ENCODE peak calls at places on chromosomes 6 and 20, in nine cellular contexts. L is GM23338, B is PC-3, A is neural progenitor cell, M is gastrocnemius medialis, R is lung, P is K562, H is PC-9, I is upper lobe of right lung. E is an unnamed sample.

GRCh38 chr20:49385471-49385870 is 97.0 kb downstream of the KCNB1 start:
- DNase-seq in M (peak; percentile 47), L (peak; percentile 80), P (peak; percentile 35), I (no peak), A (peak; percentile 71), H (peak; percentile 61), B (peak; percentile 59), R (no peak), E (peak; percentile 15)

GRCh38 chr6:143941852-143942627 is 66.0 kb downstream of the PLAGL1 start:
- DNase-seq in L (peak; percentile 97), R (peak; percentile 51), A (peak; percentile 91), H (no peak), B (peak; percentile 64), M (no peak), I (peak; percentile 84), P (peak; percentile 73), E (peak; percentile 66)

GRCh38 chr20:48787861-48788375 is 39.9 kb downstream of the PREX1 start:
- DNase-seq in B (peak; percentile 41), P (no peak), A (no peak), M (no peak), H (peak; percentile 44), L (no peak), I (peak; percentile 38), R (peak; percentile 25), E (peak; percentile 42)

GRCh38 chr6:138691595-138692057 is 81.9 kb upstream of the CCDC28A start:
- DNase-seq in B (peak; percentile 56), M (no peak), R (no peak), L (peak; percentile 72), I (no peak), P (no peak), A (peak; percentile 34), H (peak; percentile 77), E (no peak)

GRCh38 chr6:34063641-34064040 is 82.2 kb downstream of the GRM4 start:
- DNase-seq in A (no peak), B (no peak), P (no peak), I (no peak), M (no peak), L (no peak), R (no peak), H (no peak), E (no peak)

GRCh38 chr20:32296874-32297420 is 19.5 kb downstream of the KIF3B start:
- DNase-seq in H (no peak), P (no peak), A (no peak), R (no peak), L (no peak), I (no peak), M (no peak), B (no peak), E (no peak)

GRCh38 chr6:1402369-1402768 is 13.0 kb downstream of the FOXF2 start:
- DNase-seq in A (no peak), M (no peak), L (no peak), I (no peak), R (no peak), H (no peak), P (no peak), B (no peak), E (no peak)

GRCh38 chr6:83960704-83961103 is 72.9 kb upstream of the MRAP2 start:
- DNase-seq in R (no peak), P (no peak), B (no peak), H (no peak), M (no peak), A (no peak), L (no peak), I (no peak), E (no peak)

GRCh38 chr6:34044945-34045595 is 100.8 kb downstream of the GRM4 start:
- DNase-seq in R (no peak), L (no peak), M (no peak), B (no peak), P (no peak), H (no peak), A (no peak), I (no peak), E (no peak)

GRCh38 chr6:2482773-2483172 is 237.4 kb upstream of the GMDS start:
- DNase-seq in L (peak; percentile 35), I (no peak), M (no peak), A (no peak), B (no peak), H (no peak), R (no peak), P (peak; percentile 20), E (no peak)

GRCh38 chr6:112831022-112831421 is 483.9 kb downstream of the RFPL4B start:
- DNase-seq in P (no peak), M (no peak), I (no peak), B (peak; percentile 9), A (no peak), R (no peak), H (no peak), L (no peak), E (no peak)

GRCh38 chr20:8811801-8812594 is 256.9 kb upstream of the PLCB4 start:
- DNase-seq in A (no peak), H (no peak), I (no peak), P (no peak), M (no peak), L (peak; percentile 70), R (no peak), B (no peak), E (no peak)

GRCh38 chr6:93721386-93722048 is 302.2 kb upstream of the EPHA7 start:
- DNase-seq in R (no peak), I (no peak), M (no peak), H (no peak), L (peak; percentile 91), B (peak; percentile 28), P (no peak), A (peak; percentile 77), E (no peak)

DNA sequence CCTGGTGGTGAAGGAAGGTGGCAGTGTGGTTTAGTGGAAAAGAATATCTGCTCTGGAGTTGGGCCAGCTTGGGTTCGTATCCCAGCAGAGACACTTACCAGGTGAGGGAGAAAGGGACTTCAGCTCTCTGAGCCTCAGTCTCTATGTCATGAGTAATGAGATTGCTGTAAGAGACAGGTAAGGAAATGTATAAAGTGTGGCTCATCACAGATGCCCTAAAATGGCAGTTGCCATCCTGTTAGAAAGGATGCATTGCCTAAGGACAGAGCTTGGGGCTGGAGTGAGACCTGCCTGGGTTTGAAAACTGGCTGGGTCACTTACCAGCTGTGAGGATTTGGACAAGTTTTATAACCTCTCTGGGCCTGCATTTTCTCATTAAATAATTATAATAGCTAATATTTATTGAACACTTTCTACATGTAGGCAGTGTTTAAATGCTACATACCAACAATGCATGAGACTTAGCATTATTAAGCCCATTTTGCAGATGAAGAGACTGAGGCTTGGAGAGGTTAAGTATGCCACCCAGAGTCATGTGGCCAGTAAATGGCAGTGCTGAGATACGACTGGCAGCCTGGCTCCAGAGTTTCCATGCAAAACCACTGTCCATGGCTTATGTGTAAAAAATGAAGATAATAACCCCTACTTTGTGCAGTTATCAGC is 157.0 kb downstream of the SOBP start:
- DNase-seq in A (no peak), P (no peak), L (no peak), H (no peak), B (no peak), I (no peak), R (no peak), M (no peak), E (no peak)
- H3K4me1 ChIP-seq in A (peaks cover 10% of the 10 kb centered on the region), P (no peaks in the 10 kb centered on the region), L (peaks cover 1% of the 10 kb centered on the region), H (peaks cover 40% of the 10 kb centered on the region), B (peaks cover 8% of the 10 kb centered on the region), I (peaks cover 8% of the 10 kb centered on the region), R (peaks cover 4% of the 10 kb centered on the region), M (peaks cover 48% of the 10 kb centered on the region), E (peaks cover 4% of the 10 kb centered on the region)

GRCh38 chr6:18187701-18188100 is 32.5 kb downstream of the KDM1B start:
- DNase-seq in M (no peak), P (no peak), B (no peak), A (no peak), I (no peak), L (no peak), H (no peak), R (no peak), E (peak; percentile 54)
- H3K36me3 ChIP-seq in M (peaks cover 3% of the 10 kb centered on the region), P (peaks cover 47% of the 10 kb centered on the region), B (no peaks in the 10 kb centered on the region), A (no peaks in the 10 kb centered on the region), I (no peaks in the 10 kb centered on the region), L (no peaks in the 10 kb centered on the region), H (no peaks in the 10 kb centered on the region), R (peaks cover 12% of the 10 kb centered on the region), E (no peaks in the 10 kb centered on the region)

GRCh38 chr6:62393608-62394007 is 107.6 kb upstream of the KHDRBS2 start:
- DNase-seq in B (no peak), P (no peak), R (no peak), A (peak; percentile 77), L (peak; percentile 73), H (no peak), I (no peak), M (no peak), E (no peak)
- TF ChIP-seq CTCF in B (no peak), P (no peak), R (no peak), A (peak; percentile 49), L (peak; percentile 38), H (no peak), I (no peak), M (no peak), E (no peak)

DNA sequence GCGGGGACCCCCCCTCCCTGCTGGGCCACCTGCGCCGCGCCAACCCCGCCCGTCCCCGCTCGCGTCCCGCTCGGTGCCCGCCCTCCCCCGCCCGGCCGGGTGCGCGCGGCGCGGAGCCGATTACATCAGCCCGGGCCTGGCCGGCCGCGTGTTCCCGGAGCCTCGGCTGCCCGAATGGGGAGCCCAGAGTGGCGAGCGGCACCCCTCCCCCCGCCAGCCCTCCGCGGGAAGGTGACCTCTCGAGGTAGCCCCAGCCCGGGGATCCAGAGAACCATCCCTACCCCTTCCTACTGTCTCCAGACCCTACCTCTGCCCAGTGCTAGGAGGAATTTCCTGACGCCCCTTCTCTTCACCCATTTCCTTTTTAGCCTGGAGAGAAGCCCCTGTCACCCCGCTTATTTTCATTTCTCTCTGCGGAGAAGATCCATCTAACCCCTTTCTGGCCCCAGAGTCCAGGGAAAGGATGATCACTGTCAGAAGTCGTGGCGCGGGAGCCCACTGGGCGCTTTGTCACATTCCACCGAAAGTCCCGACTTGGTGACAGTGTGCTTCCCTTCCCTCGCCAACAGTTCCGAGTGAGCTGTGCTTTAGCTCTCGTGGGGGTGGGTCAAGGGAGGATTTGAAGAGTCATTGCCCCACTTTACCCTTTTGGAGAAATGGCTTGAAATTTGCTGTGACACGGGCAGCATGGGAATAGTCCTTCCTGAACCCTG is 2.0 kb downstream of the VEGFA start:
- DNase-seq in B (peak; percentile 65), P (peak; percentile 86), I (peak; percentile 90), M (peak; percentile 88), A (peak; percentile 73), H (peak; percentile 33), R (peak; percentile 70), L (peak; percentile 76), E (peak; percentile 86)
- H3K4me1 ChIP-seq in B (peaks cover 23% of the 10 kb centered on the region), P (peaks cover 31% of the 10 kb centered on the region), I (peaks cover 35% of the 10 kb centered on the region), M (peaks cover 40% of the 10 kb centered on the region), A (peaks cover 39% of the 10 kb centered on the region), H (peaks cover 34% of the 10 kb centered on the region), R (peaks cover 17% of the 10 kb centered on the region), L (peaks cover 42% of the 10 kb centered on the region), E (peaks cover 46% of the 10 kb centered on the region)

DNA sequence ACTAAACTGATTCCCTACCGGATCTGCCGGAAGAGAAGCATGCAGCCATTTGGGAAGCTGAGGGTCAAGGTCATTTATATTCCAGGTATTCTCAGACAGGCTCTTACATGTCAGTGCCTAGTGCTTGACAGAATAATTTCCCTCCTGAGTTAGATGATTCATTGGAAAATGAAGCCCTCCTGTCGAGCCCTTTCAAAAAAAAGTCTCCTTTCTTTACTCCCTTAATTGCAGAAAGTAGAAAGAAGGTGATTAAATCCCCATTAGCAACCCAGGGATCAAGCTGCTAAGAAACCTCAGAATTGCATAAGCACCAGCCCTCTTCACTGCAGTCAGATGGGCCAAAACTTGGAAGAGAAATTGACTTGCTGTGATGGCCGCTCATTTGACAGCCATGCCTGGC is 60.9 kb upstream of the ARMH2 start:
- DNase-seq in L (no peak), B (no peak), P (no peak), M (no peak), H (no peak), A (no peak), I (no peak), R (no peak), E (no peak)
- H3K36me3 ChIP-seq in L (no peaks in the 10 kb centered on the region), B (no peaks in the 10 kb centered on the region), P (no peaks in the 10 kb centered on the region), M (no peaks in the 10 kb centered on the region), H (no peaks in the 10 kb centered on the region), A (no peaks in the 10 kb centered on the region), I (no peaks in the 10 kb centered on the region), R (peaks cover 5% of the 10 kb centered on the region), E (no peaks in the 10 kb centered on the region)